ENCODE peak calls at places on chromosomes 1 and 21, in eight cellular contexts. D is lower leg skin; N is H54; V is stimulated activated CD4-positive, alpha-beta T cell treated with anti-CD3 and anti-CD28 coated beads, TNF-alpha, amount 100 ng/mL, for 24 hours; C is NB4; X is Daoy; U is psoas muscle; Z is activated CD4-positive, alpha-beta T cell treated with anti-CD3 and anti-CD28 coated beads for 4 hours. Q is an unnamed sample.

GRCh38 chr1:12480748-12481362 is 137.2 kb downstream of the DHRS3 start:
- DNase-seq in D (peak), N (peak), V (no peak), C (peak), X (peak), U (no peak), Z (peak), Q (peak)

GRCh38 chr1:54407957-54408700 is 1.9 kb upstream of the SSBP3 start:
- DNase-seq in D (no peak), N (peak), V (no peak), C (peak), X (peak), U (no peak), Z (no peak), Q (peak)

GRCh38 chr1:77313491-77313890 is 31.7 kb downstream of the AK5 start:
- DNase-seq in D (no peak), N (no peak), V (no peak), C (peak), X (peak), U (no peak), Z (peak), Q (no peak)

GRCh38 chr1:43786975-43787374 is 79.6 kb downstream of the ST3GAL3 start:
- DNase-seq in D (no peak), N (no peak), V (no peak), C (no peak), X (no peak), U (peak), Z (no peak), Q (peak)

GRCh38 chr1:91546301-91546581 is 45.6 kb downstream of the CDC7 start:
- DNase-seq in D (peak), N (no peak), V (no peak), C (no peak), X (no peak), U (no peak), Z (no peak), Q (no peak)

GRCh38 chr21:33430858-33431257 is 27.6 kb downstream of the IFNGR2 start:
- DNase-seq in D (no peak), N (no peak), V (no peak), C (no peak), X (no peak), U (no peak), Z (no peak), Q (no peak)

GRCh38 chr1:59016390-59016789 is 232.5 kb upstream of the JUN start:
- DNase-seq in D (no peak), N (no peak), V (no peak), C (no peak), X (peak), U (no peak), Z (no peak), Q (no peak)

GRCh38 chr1:154483941-154484803 is 17.8 kb upstream of the TDRD10 start:
- DNase-seq in D (peak), N (no peak), V (no peak), C (peak), X (peak), U (no peak), Z (no peak), Q (no peak)

GRCh38 chr1:150516616-150517015 is 1.1 kb downstream of the FALEC start:
- DNase-seq in D (no peak), N (no peak), V (no peak), C (peak), X (no peak), U (no peak), Z (no peak), Q (no peak)

GRCh38 chr1:3928622-3929021 is 28.6 kb upstream of the C1orf174 start:
- DNase-seq in D (no peak), N (no peak), V (no peak), C (no peak), X (no peak), U (no peak), Z (no peak), Q (no peak)

GRCh38 chr1:206892351-206892984 is 4.8 kb upstream of the IL24 start:
- DNase-seq in D (no peak), N (no peak), V (no peak), C (no peak), X (no peak), U (no peak), Z (no peak), Q (peak)

GRCh38 chr1:39214714-39214997 is 10.2 kb downstream of the MACF1 start:
- DNase-seq in D (no peak), N (no peak), V (no peak), C (no peak), X (no peak), U (no peak), Z (no peak), Q (no peak)

GRCh38 chr1:38858833-38859560 is 575 bp downstream of the RRAGC start:
- DNase-seq in D (peak), N (peak), V (peak), C (peak), X (peak), U (peak), Z (peak), Q (peak)

GRCh38 chr1:12127206-12127810 is 39.5 kb upstream of the TNFRSF1B start:
- DNase-seq in D (no peak), N (no peak), V (no peak), C (no peak), X (no peak), U (no peak), Z (peak), Q (no peak)

GRCh38 chr1:168734946-168735345 is 5.9 kb upstream of the DPT start:
- DNase-seq in D (no peak), N (no peak), V (no peak), C (no peak), X (no peak), U (no peak), Z (no peak), Q (no peak)